ENCODE peak calls at places on chromosomes 4 and X, in five cellular contexts. N is ovary, V is IMR-90, D is GM12891, M is uterus. W is an unnamed sample.

GRCh38 chr4:138452823-138453222 is 210.7 kb upstream of the SLC7A11 start:
- DNase-seq in D (no peak), V (no peak), N (no peak), M (no peak), W (no peak)

GRCh38 chr4:27008693-27009092 is 148.1 kb downstream of the STIM2 start:
- DNase-seq in V (no peak), M (no peak), D (no peak), N (no peak), W (no peak)

GRCh38 chrX:143500751-143501150 is 16.5 kb downstream of the SPANXN3 start:
- DNase-seq in M (no peak), V (no peak), D (no peak), N (no peak), W (no peak)

GRCh38 chr4:120809518-120809917 is 113.0 kb downstream of the PRDM5 start:
- DNase-seq in N (no peak), V (no peak), M (no peak), D (no peak), W (peak)

GRCh38 chr4:26719954-26720552 is 136.2 kb downstream of the TBC1D19 start:
- DNase-seq in M (no peak), D (no peak), N (no peak), V (peak), W (peak)

GRCh38 chrX:153338836-153339235 is 4.9 kb downstream of the ZNF275 start:
- DNase-seq in N (no peak), D (no peak), V (no peak), M (no peak), W (no peak)

GRCh38 chr4:124203613-124204284 is 508.8 kb downstream of the ANKRD50 start:
- DNase-seq in V (peak), N (no peak), D (no peak), M (no peak), W (no peak)

GRCh38 chrX:68843992-68844391 is 15.2 kb downstream of the EFNB1 start:
- DNase-seq in M (no peak), N (no peak), D (no peak), V (no peak), W (no peak)

GRCh38 chrX:2523911-2524310 is 23.1 kb upstream of the DHRSX start:
- DNase-seq in N (no peak), V (no peak), M (no peak), D (no peak), W (no peak)

DNA sequence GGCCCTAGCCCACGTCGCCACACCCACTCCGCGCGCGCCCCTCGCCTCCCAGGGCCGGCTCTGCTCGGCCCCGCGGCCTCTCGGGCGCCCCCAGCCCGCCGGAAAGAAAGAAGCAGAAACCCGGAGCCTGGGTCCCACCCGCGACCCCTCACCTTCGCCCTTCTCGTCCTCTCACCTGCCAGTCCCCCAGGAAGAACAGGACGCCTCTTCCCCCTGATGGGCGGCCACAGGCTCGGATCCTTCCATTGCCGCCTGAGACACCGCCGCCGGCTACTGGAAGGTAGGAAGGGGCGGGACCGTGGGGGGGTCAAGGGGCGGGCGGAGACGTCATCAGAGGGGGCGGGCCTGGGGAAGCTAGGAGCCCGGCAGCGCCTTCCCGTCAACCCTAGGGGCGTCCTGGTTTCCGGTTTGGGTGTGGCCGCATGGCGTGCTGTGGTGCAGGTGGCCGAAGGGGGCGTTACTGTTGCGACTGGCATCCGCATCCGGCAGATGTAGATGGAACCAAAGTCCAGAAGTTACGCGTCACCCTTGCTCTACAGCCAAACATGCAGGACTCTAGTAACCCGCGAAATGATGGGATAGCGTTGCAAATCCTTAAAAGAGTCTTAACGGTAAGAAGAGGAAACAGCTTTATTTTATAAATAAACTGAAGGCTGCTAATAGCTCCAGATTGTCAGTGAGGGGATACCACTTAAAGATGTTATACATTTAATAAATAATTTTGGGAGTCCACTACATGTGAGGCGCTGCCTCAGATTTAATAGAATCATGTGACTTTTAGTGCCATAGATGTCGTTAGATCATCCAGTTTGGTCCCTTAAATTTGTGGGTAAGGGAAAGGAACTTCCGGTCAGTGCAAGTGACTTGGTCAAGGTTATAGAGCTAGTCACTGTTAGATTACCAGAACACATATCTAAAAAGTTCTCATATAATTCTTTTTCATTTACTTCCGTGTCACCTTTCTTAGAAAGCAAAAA is at the start of gene UBA6:
- DNase-seq in V (peak), M (peak), N (peak), D (peak), W (peak)
- TF ChIP-seq POLR2A in V (peak), M (no peak), N (peak), D (peak), W (peak)

DNA sequence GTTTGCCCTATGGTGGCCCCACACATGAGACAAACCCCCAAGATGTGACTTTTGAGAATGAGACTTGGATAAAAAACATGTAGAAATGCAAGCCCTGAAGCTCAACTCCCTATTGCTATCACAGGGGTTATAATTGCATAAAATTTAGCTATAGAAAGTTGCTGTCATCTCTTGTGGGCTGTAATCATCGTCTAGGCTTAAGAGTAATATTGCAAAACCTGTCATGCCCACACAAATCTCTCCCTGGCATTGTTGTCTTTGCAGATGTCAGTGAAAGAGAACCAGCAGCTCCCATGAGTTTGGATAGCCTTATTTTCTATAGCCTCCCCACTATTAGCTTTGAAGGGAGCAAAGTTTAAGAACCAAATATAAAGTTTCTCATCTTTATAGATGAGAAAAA is 14.6 kb downstream of the ALB start:
- DNase-seq in V (no peak), M (no peak), N (no peak), D (no peak), W (no peak)
- TF ChIP-seq POLR2A in V (no peak), M (no peak), N (no peak), D (no peak), W (no peak)

DNA sequence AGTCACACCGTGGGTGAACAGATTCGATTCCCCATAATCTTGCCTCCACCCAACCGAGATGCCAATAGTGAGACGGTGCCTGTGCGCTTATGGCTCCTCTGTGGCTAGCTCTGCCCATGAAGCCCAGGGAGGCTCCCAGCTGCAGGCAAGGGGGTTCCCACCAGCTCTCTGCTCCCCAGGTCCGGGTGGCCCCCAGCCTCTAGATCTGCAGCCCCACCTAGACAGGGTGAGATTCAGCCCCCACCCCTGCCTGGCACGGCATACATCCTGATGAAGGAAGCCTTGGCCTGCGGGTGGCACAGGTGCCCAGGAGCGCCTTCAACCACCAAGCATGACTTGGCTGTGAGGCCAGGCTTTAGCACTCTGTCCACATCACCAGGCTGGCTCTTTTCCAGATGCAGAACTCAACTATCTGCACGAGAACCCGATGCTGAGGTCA is 40.6 kb downstream of the WDR1 start:
- DNase-seq in N (no peak), D (no peak), V (no peak), M (peak), W (no peak)
- TF ChIP-seq POLR2A in N (no peak), D (peak), V (no peak), M (no peak), W (no peak)

GRCh38 chr4:38867478-38868054 is at the start of gene FAM114A1:
- DNase-seq in V (peak), M (peak), D (peak), N (peak), W (peak)
- TF ChIP-seq POLR2A in V (peak), M (peak), D (no peak), N (peak), W (no peak)

GRCh38 chr4:1904042-1904441 is 32.8 kb downstream of the NSD2 start:
- DNase-seq in M (no peak), N (no peak), D (no peak), V (no peak), W (no peak)
- TF ChIP-seq POLR2A in M (no peak), N (no peak), D (no peak), V (no peak), W (no peak)

DNA sequence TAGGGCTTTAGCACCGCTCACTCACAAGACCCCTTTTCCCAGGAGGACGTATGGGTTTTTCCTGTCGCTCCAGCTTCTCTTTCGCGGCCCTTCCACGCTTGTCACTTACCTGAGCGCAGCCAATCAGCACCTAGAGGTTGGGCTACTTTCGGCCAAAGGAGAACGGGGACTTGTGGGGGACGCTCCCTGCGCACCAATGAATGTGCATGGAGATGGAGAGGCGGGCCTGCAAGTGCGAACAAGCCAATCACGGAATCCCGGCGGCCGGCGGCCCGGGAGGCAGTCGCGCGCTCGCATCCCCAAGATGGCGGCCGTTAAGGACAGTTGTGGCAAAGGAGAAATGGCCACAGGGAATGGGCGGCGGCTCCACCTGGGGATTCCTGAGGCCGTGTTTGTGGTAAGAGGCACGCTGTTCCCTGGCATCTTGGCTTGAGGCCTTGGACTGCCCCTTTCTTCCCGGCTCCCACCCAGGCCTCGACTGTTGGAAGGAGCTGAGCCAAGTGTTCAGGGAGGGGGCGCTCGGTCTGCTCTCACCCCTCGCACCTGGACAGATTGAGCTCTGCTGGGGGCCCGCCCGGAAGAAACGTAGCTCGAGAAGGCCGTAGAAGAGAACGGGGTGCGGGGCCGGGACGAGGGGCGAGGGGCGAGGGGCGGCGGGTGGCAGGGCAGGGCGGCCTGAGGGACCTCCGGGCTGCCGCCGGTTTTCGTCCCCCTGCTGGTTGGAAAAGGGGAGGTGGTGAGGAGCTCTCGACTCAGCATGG is at the start of gene VBP1:
- DNase-seq in M (peak), D (peak), N (peak), V (peak), W (peak)
- TF ChIP-seq POLR2A in M (no peak), D (peak), N (peak), V (peak), W (peak)

GRCh38 chrX:42143866-42144592 is 220.7 kb upstream of the CASK start:
- DNase-seq in D (no peak), M (no peak), N (no peak), V (no peak), W (no peak)

GRCh38 chrX:42151808-42152207 is 228.5 kb upstream of the CASK start:
- DNase-seq in D (no peak), M (no peak), N (no peak), V (no peak), W (no peak)

GRCh38 chrX:42149786-42150185 is 226.4 kb upstream of the CASK start:
- DNase-seq in V (no peak), N (no peak), M (no peak), D (no peak), W (no peak)

GRCh38 chrX:42149281-42149680 is 225.9 kb upstream of the CASK start:
- DNase-seq in D (no peak), V (no peak), M (no peak), N (no peak), W (no peak)
- TF ChIP-seq POLR2A in D (no peak), V (no peak), M (no peak), N (no peak), W (no peak)

DNA sequence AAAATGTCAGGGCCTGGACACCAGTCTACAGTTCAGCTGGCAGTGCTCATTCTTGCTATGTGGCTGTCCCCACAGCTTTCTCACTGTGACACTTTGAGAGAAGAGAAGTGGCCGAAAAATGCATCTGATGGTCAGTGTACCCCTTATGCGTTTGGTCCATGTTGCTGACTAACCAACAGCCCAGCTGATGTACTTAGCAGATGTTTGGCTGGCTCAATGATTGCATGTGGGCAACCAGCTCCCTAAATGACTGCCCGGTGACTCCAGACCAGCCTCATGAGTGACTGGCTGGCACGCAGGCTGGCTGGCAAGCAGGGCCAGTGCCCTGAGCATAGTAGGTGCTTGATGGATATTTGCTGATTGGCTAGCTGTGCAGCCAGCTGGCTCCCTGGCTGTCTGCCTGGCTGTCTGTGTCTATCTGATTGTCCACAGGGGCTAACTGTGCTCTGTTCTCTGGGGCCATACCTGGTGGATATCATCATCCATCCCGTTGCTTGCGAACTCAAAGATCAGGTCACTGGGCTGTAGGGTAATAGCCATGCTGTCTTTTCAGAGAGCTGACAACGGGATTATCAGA is 29.4 kb downstream of the ELF4 start:
- DNase-seq in V (no peak), M (no peak), D (no peak), N (no peak), W (peak)
- TF ChIP-seq POLR2A in V (no peak), M (no peak), D (no peak), N (no peak), W (no peak)